ENCODE peak calls at places on chromosome 13, in nine cellular contexts. T, K, L, J, I, N, W, B and P are unnamed samples.

GRCh38 chr13:111261326-111261725 is 59.1 kb upstream of the TEX29 start:
- DNase-seq in T (no peak), K (no peak), L (no peak), J (no peak), I (no peak), N (no peak), W (no peak), B (no peak), P (no peak)

GRCh38 chr13:113815151-113816058 is 48.5 kb downstream of the GAS6 start:
- DNase-seq in T (no peak), K (no peak), L (no peak), J (no peak), I (peak; percentile 84), N (no peak), W (no peak), B (no peak), P (no peak)

GRCh38 chr13:84479656-84480055 is 597.4 kb upstream of the SLITRK1 start:
- DNase-seq in T (no peak), K (no peak), L (peak; percentile 87), J (no peak), I (no peak), N (no peak), W (no peak), B (no peak), P (no peak)

GRCh38 chr13:40391788-40392187 is 274.7 kb downstream of the FOXO1 start:
- DNase-seq in T (no peak), K (no peak), L (no peak), J (no peak), I (no peak), N (no peak), W (no peak), B (no peak), P (no peak)

GRCh38 chr13:110944121-110944967 is 29.5 kb upstream of the ANKRD10 start:
- DNase-seq in T (peak; percentile 81), K (no peak), L (peak; percentile 64), J (no peak), I (peak; percentile 16), N (no peak), W (peak; percentile 20), B (no peak), P (no peak)

GRCh38 chr13:99347911-99348451 is 40.8 kb upstream of the GPR183 start:
- DNase-seq in T (no peak), K (no peak), L (no peak), J (no peak), I (no peak), N (no peak), W (no peak), B (no peak), P (no peak)

GRCh38 chr13:114151031-114151430 is 18.6 kb upstream of the RASA3 start:
- DNase-seq in T (no peak), K (no peak), L (no peak), J (no peak), I (no peak), N (no peak), W (no peak), B (no peak), P (no peak)

GRCh38 chr13:51793570-51794273 is 10.2 kb downstream of the DHRS12 start:
- DNase-seq in T (peak; percentile 72), K (no peak), L (peak; percentile 78), J (no peak), I (peak; percentile 84), N (no peak), W (no peak), B (no peak), P (no peak)

GRCh38 chr13:61414686-61415664 is 674 bp downstream of the PCDH20 start:
- DNase-seq in T (peak; percentile 17), K (peak; percentile 67), L (peak; percentile 6), J (peak; percentile 28), I (no peak), N (no peak), W (peak; percentile 71), B (peak; percentile 82), P (peak; percentile 56)

DNA sequence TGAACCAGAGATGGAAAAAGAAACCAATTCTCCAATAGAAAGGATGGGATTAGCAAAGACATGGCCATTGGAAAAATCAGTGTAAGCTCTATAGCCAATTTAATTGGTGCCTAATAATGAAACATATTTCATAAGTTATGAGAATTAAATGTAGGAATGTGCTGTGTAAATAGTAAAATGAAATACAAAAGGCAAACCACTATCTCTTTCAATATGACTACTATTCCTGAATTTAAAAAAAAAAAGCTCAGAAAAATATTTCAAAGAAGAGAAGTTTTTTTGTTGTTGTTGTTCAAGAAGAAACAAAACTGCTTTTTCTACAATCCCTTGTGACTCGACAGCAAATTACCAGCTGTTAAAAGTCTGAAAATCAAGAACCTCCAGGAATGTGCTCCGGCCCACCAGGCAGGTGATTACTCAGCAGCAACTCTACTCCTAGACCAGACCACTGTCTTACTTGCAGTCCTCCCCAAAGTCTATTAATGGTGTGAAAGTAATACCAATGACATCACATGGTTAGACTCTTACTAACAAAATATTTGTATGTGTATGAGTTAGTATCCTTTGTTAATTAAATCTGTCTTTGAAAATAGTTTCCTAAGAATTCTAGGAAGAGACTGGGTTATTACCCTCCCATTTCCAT is 362.3 kb downstream of the KCTD12 start:
- DNase-seq in T (no peak), K (no peak), L (no peak), J (no peak), I (no peak), N (no peak), W (no peak), B (no peak), P (no peak)
- H3K27ac ChIP-seq in T (no peak overlapping the region), K (peak overlapping the region; percentile 16), L (no peak overlapping the region), J (no peak overlapping the region), I (no peak overlapping the region), N (no peak overlapping the region), W (no peak overlapping the region), B (no peak overlapping the region), P (no peak overlapping the region)

GRCh38 chr13:75418997-75419396 is 63.0 kb downstream of the TBC1D4 start:
- DNase-seq in T (peak; percentile 71), K (no peak), L (no peak), J (no peak), I (no peak), N (no peak), W (no peak), B (no peak), P (no peak)
- H3K4me1 ChIP-seq in T (peaks cover 48% of the 10 kb centered on the region), K (no peaks in the 10 kb centered on the region), L (peaks cover 30% of the 10 kb centered on the region), J (peaks cover 94% of the 10 kb centered on the region), I (peaks cover 100% of the 10 kb centered on the region), N (no peaks in the 10 kb centered on the region), W (peaks cover 13% of the 10 kb centered on the region), B (no peaks in the 10 kb centered on the region), P (no peaks in the 10 kb centered on the region)

GRCh38 chr13:42524487-42525034 is 49.4 kb upstream of the TNFSF11 start:
- DNase-seq in T (no peak), K (no peak), L (no peak), J (no peak), I (no peak), N (no peak), W (no peak), B (peak; percentile 89), P (no peak)

GRCh38 chr13:42525035-42525504 is 48.9 kb upstream of the TNFSF11 start:
- DNase-seq in T (peak; percentile 77), K (no peak), L (peak; percentile 79), J (no peak), I (no peak), N (no peak), W (no peak), B (peak; percentile 57), P (no peak)

GRCh38 chr13:42526276-42526675 is 47.7 kb upstream of the TNFSF11 start:
- DNase-seq in T (no peak), K (no peak), L (no peak), J (no peak), I (no peak), N (no peak), W (no peak), B (no peak), P (no peak)
- H3K27ac ChIP-seq in T (no peak overlapping the region), K (no peak overlapping the region), L (no peak overlapping the region), J (no peak overlapping the region), I (no peak overlapping the region), N (no peak overlapping the region), W (no peak overlapping the region), B (peak overlapping the region; percentile 96), P (no peak overlapping the region)

DNA sequence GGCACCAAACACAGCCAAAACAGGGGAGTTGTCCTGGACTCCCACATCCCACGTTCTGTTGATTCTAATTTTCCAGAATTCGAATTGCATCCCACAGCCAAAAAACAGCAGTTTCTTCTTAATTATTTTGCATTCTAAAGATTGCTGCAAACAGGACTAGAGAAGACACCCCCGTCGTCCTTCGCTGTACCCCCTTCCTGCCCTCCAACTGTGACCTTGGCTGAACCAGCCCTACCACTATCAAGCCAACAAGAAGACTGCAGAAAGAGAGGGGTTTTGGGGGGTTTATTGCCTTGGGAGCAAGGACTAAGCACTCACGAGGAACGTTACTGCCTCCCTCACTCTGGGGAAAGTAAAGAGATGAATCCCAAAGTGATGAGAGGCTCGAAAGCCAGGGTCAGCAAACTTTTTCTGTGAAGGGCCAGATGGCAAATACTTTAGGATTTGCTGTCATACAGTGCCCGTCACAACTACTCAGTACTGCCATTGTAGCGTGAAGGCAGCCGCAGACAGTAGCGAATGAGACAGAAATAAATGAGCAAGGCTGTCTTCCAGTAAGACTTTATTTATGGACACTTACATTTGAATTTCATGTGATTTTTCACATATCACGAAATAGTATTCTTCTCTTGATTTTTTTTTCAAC is 32.5 kb upstream of the KATNAL1 start:
- DNase-seq in T (peak; percentile 57), K (no peak), L (no peak), J (no peak), I (no peak), N (no peak), W (no peak), B (no peak), P (no peak)
- H3K4me1 ChIP-seq in T (peaks cover 18% of the 10 kb centered on the region), K (no peaks in the 10 kb centered on the region), L (peaks cover 38% of the 10 kb centered on the region), J (peaks cover 38% of the 10 kb centered on the region), I (peaks cover 29% of the 10 kb centered on the region), N (peaks cover 7% of the 10 kb centered on the region), W (peaks cover 32% of the 10 kb centered on the region), B (no peaks in the 10 kb centered on the region), P (peaks cover 16% of the 10 kb centered on the region)

GRCh38 chr13:49185264-49185663 is 34.9 kb upstream of the MLNR start:
- DNase-seq in T (no peak), K (no peak), L (no peak), J (no peak), I (no peak), N (no peak), W (no peak), B (no peak), P (no peak)
- H3K27ac ChIP-seq in T (peak overlapping the region; percentile 77), K (no peak overlapping the region), L (no peak overlapping the region), J (no peak overlapping the region), I (no peak overlapping the region), N (no peak overlapping the region), W (no peak overlapping the region), B (no peak overlapping the region), P (no peak overlapping the region)

DNA sequence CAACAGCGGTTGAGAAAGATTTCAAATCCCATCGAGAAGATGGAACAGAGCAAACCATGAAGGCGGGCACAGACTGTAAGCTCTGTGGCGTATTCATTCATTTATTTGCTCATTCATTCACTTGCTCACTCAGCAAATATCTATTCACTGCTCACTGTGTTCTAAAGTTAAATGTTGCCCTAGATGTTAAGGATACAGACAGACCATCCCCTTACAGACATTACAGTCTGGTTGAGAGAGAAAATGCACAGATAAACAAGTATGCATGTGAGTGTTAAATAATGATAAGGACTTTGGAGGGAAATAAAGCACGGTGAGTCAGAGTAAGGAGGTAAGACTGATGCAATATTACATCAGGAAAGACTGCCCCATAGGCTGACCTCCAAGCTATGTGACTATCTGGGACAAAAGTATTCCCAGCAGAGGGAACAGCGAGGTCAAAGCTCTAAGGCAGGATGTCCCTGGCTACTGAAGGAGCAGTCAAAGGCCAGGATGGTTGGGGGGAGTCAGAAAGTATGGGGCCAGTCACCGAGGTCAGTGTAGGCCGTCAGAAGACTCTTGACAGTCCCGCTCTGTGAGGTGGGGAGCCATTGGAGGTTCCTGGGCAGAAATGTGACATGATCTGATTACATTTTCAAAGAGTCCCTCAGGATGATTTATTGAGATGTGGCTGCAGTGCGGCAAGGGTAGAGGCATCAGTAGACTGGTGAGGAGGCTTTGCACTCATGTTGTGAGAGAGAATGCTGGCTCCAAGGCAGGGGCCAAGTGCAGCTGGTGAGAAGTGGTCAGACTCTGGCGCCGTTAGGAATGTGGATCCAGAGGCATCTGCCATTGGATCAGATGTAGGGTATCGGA is 37.9 kb downstream of the MBNL2 start:
- DNase-seq in T (peak; percentile 85), K (no peak), L (no peak), J (no peak), I (no peak), N (no peak), W (no peak), B (no peak), P (peak; percentile 56)
- H3K4me1 ChIP-seq in T (peaks cover 29% of the 10 kb centered on the region), K (peaks cover 12% of the 10 kb centered on the region), L (peaks cover 52% of the 10 kb centered on the region), J (peaks cover 100% of the 10 kb centered on the region), I (peaks cover 8% of the 10 kb centered on the region), N (peaks cover 27% of the 10 kb centered on the region), W (peaks cover 80% of the 10 kb centered on the region), B (no peaks in the 10 kb centered on the region), P (peaks cover 65% of the 10 kb centered on the region)